ENCODE peak calls at places on chromosomes 7 and 10, in nine cellular contexts. One of them, this sample, is unnamed.
A peak's percentile ranks its signal among the peaks of the same experiment; 100 is the strongest.

GRCh38 chr10:31261502-31262311 is 57.3 kb upstream of the ZEB1 start:
- DNase-seq in RWPE1: no peak
- DNase-seq in GM12865: no peak
- DNase-seq in SK-N-DZ: no peak
- DNase-seq in CD4-positive, alpha-beta T cell: no peak
- DNase-seq in NCI-H69: no peak
- DNase-seq in CD8-positive, alpha-beta memory T cell: no peak
- DNase-seq in nephron progenitor cell: no peak
- DNase-seq in caudate nucleus: no peak
- DNase-seq in this sample: peak; percentile 5

GRCh38 chr10:12844796-12845524 is 156.6 kb downstream of the CCDC3 start:
- DNase-seq in RWPE1: peak; percentile 53
- DNase-seq in GM12865: no peak
- DNase-seq in nephron progenitor cell: no peak
- DNase-seq in SK-N-DZ: no peak
- DNase-seq in CD4-positive, alpha-beta T cell: no peak
- DNase-seq in NCI-H69: no peak
- DNase-seq in CD8-positive, alpha-beta memory T cell: no peak
- DNase-seq in caudate nucleus: no peak
- DNase-seq in this sample: peak; percentile 51

GRCh38 chr10:29451946-29452345 is 163.1 kb downstream of the LYZL1 start:
- DNase-seq in SK-N-DZ: no peak
- DNase-seq in CD8-positive, alpha-beta memory T cell: no peak
- DNase-seq in caudate nucleus: no peak
- DNase-seq in NCI-H69: no peak
- DNase-seq in nephron progenitor cell: no peak
- DNase-seq in GM12865: no peak
- DNase-seq in RWPE1: no peak
- DNase-seq in CD4-positive, alpha-beta T cell: no peak
- DNase-seq in this sample: no peak

GRCh38 chr10:61140765-61141392 is 196.9 kb upstream of the RHOBTB1 start:
- DNase-seq in GM12865: peak; percentile 42
- DNase-seq in caudate nucleus: no peak
- DNase-seq in CD8-positive, alpha-beta memory T cell: no peak
- DNase-seq in NCI-H69: peak; percentile 71
- DNase-seq in nephron progenitor cell: no peak
- DNase-seq in RWPE1: peak; percentile 30
- DNase-seq in SK-N-DZ: peak; percentile 70
- DNase-seq in CD4-positive, alpha-beta T cell: no peak
- DNase-seq in this sample: peak; percentile 41

GRCh38 chr7:47453093-47454056 is 128.5 kb downstream of the TNS3 start:
- DNase-seq in GM12865: no peak
- DNase-seq in RWPE1: peak; percentile 82
- DNase-seq in CD8-positive, alpha-beta memory T cell: no peak
- DNase-seq in SK-N-DZ: no peak
- DNase-seq in nephron progenitor cell: no peak
- DNase-seq in caudate nucleus: no peak
- DNase-seq in NCI-H69: peak; percentile 77
- DNase-seq in CD4-positive, alpha-beta T cell: no peak
- DNase-seq in this sample: peak; percentile 69

GRCh38 chr7:51238981-51239495 is 77.6 kb downstream of the COBL start:
- DNase-seq in NCI-H69: no peak
- DNase-seq in SK-N-DZ: no peak
- DNase-seq in GM12865: no peak
- DNase-seq in RWPE1: no peak
- DNase-seq in CD8-positive, alpha-beta memory T cell: no peak
- DNase-seq in nephron progenitor cell: no peak
- DNase-seq in caudate nucleus: no peak
- DNase-seq in CD4-positive, alpha-beta T cell: no peak
- DNase-seq in this sample: no peak

GRCh38 chr7:109745677-109746410 is 1176.2 kb downstream of the DNAJB9 start:
- DNase-seq in RWPE1: no peak
- DNase-seq in GM12865: no peak
- DNase-seq in CD8-positive, alpha-beta memory T cell: no peak
- DNase-seq in nephron progenitor cell: no peak
- DNase-seq in SK-N-DZ: no peak
- DNase-seq in CD4-positive, alpha-beta T cell: no peak
- DNase-seq in caudate nucleus: no peak
- DNase-seq in NCI-H69: peak; percentile 14
- DNase-seq in this sample: no peak

GRCh38 chr10:114544045-114544659 is 113.9 kb downstream of the ABLIM1 start:
- DNase-seq in CD4-positive, alpha-beta T cell: peak; percentile 80
- DNase-seq in CD8-positive, alpha-beta memory T cell: peak; percentile 83
- DNase-seq in SK-N-DZ: no peak
- DNase-seq in caudate nucleus: no peak
- DNase-seq in GM12865: peak; percentile 91
- DNase-seq in nephron progenitor cell: no peak
- DNase-seq in RWPE1: no peak
- DNase-seq in NCI-H69: no peak
- DNase-seq in this sample: peak; percentile 89

GRCh38 chr7:22659741-22660140 is 67.3 kb upstream of the IL6 start:
- DNase-seq in CD4-positive, alpha-beta T cell: no peak
- DNase-seq in NCI-H69: no peak
- DNase-seq in nephron progenitor cell: no peak
- DNase-seq in GM12865: no peak
- DNase-seq in caudate nucleus: no peak
- DNase-seq in RWPE1: no peak
- DNase-seq in CD8-positive, alpha-beta memory T cell: no peak
- DNase-seq in SK-N-DZ: no peak
- DNase-seq in this sample: no peak

GRCh38 chr10:28734940-28735759 is 57.8 kb downstream of the BAMBI start:
- DNase-seq in nephron progenitor cell: no peak
- DNase-seq in GM12865: peak; percentile 3
- DNase-seq in RWPE1: peak; percentile 82
- DNase-seq in CD8-positive, alpha-beta memory T cell: no peak
- DNase-seq in NCI-H69: peak; percentile 81
- DNase-seq in caudate nucleus: no peak
- DNase-seq in SK-N-DZ: no peak
- DNase-seq in CD4-positive, alpha-beta T cell: no peak
- DNase-seq in this sample: peak; percentile 83

GRCh38 chr10:61564444-61564843 is 98.3 kb upstream of the CABCOCO1 start:
- DNase-seq in GM12865: no peak
- DNase-seq in SK-N-DZ: no peak
- DNase-seq in RWPE1: no peak
- DNase-seq in NCI-H69: no peak
- DNase-seq in CD8-positive, alpha-beta memory T cell: no peak
- DNase-seq in CD4-positive, alpha-beta T cell: no peak
- DNase-seq in nephron progenitor cell: no peak
- DNase-seq in caudate nucleus: no peak
- DNase-seq in this sample: no peak

GRCh38 chr10:10798021-10798420 is 219.7 kb upstream of the CELF2 start:
- DNase-seq in SK-N-DZ: no peak
- DNase-seq in caudate nucleus: no peak
- DNase-seq in GM12865: no peak
- DNase-seq in CD4-positive, alpha-beta T cell: no peak
- DNase-seq in RWPE1: no peak
- DNase-seq in nephron progenitor cell: no peak
- DNase-seq in CD8-positive, alpha-beta memory T cell: no peak
- DNase-seq in NCI-H69: no peak
- DNase-seq in this sample: no peak

GRCh38 chr7:32958046-32959025 is 1.1 kb downstream of the FKBP9 start:
- DNase-seq in SK-N-DZ: no peak
- DNase-seq in NCI-H69: peak; percentile 81
- DNase-seq in GM12865: no peak
- DNase-seq in caudate nucleus: no peak
- DNase-seq in CD4-positive, alpha-beta T cell: no peak
- DNase-seq in RWPE1: peak; percentile 48
- DNase-seq in CD8-positive, alpha-beta memory T cell: no peak
- DNase-seq in nephron progenitor cell: no peak
- DNase-seq in this sample: peak; percentile 65

GRCh38 chr10:15725603-15726002 is 5.9 kb upstream of the ITGA8 start:
- DNase-seq in nephron progenitor cell: peak; percentile 33
- DNase-seq in RWPE1: peak; percentile 54
- DNase-seq in caudate nucleus: no peak
- DNase-seq in NCI-H69: peak; percentile 51
- DNase-seq in CD8-positive, alpha-beta memory T cell: no peak
- DNase-seq in GM12865: peak; percentile 36
- DNase-seq in CD4-positive, alpha-beta T cell: no peak
- DNase-seq in SK-N-DZ: peak; percentile 63
- DNase-seq in this sample: peak; percentile 32

GRCh38 chr7:68409851-68410250 is 1188.4 kb upstream of the AUTS2 start:
- DNase-seq in CD4-positive, alpha-beta T cell: no peak
- DNase-seq in nephron progenitor cell: no peak
- DNase-seq in NCI-H69: no peak
- DNase-seq in caudate nucleus: no peak
- DNase-seq in CD8-positive, alpha-beta memory T cell: no peak
- DNase-seq in SK-N-DZ: no peak
- DNase-seq in RWPE1: no peak
- DNase-seq in GM12865: no peak
- DNase-seq in this sample: no peak

GRCh38 chr10:113059001-113059780 is 109.1 kb downstream of the TCF7L2 start:
- DNase-seq in nephron progenitor cell: peak; percentile 33
- DNase-seq in caudate nucleus: peak; percentile 32
- DNase-seq in SK-N-DZ: peak; percentile 42
- DNase-seq in GM12865: no peak
- DNase-seq in CD8-positive, alpha-beta memory T cell: no peak
- DNase-seq in CD4-positive, alpha-beta T cell: no peak
- DNase-seq in RWPE1: no peak
- DNase-seq in NCI-H69: no peak
- DNase-seq in this sample: peak; percentile 26

GRCh38 chr7:776992-777520 is 50.0 kb upstream of the PRKAR1B start:
- DNase-seq in CD4-positive, alpha-beta T cell: no peak
- DNase-seq in GM12865: no peak
- DNase-seq in nephron progenitor cell: no peak
- DNase-seq in caudate nucleus: no peak
- DNase-seq in SK-N-DZ: no peak
- DNase-seq in RWPE1: no peak
- DNase-seq in NCI-H69: no peak
- DNase-seq in CD8-positive, alpha-beta memory T cell: no peak
- DNase-seq in this sample: no peak

GRCh38 chr10:10605551-10606081 is 412.1 kb upstream of the CELF2 start:
- DNase-seq in caudate nucleus: no peak
- DNase-seq in NCI-H69: no peak
- DNase-seq in RWPE1: peak; percentile 59
- DNase-seq in GM12865: no peak
- DNase-seq in CD4-positive, alpha-beta T cell: no peak
- DNase-seq in nephron progenitor cell: no peak
- DNase-seq in CD8-positive, alpha-beta memory T cell: no peak
- DNase-seq in SK-N-DZ: no peak
- DNase-seq in this sample: no peak

GRCh38 chr10:93124580-93125318 is 51.1 kb downstream of the CYP26A1 start:
- DNase-seq in RWPE1: no peak
- DNase-seq in GM12865: peak; percentile 64
- DNase-seq in NCI-H69: no peak
- DNase-seq in caudate nucleus: no peak
- DNase-seq in CD4-positive, alpha-beta T cell: no peak
- DNase-seq in SK-N-DZ: no peak
- DNase-seq in nephron progenitor cell: no peak
- DNase-seq in CD8-positive, alpha-beta memory T cell: peak; percentile 11
- DNase-seq in this sample: no peak

GRCh38 chr10:43867113-43867512 is 218.4 kb upstream of the ZNF32 start:
- DNase-seq in NCI-H69: no peak
- DNase-seq in RWPE1: no peak
- DNase-seq in CD8-positive, alpha-beta memory T cell: no peak
- DNase-seq in GM12865: no peak
- DNase-seq in caudate nucleus: no peak
- DNase-seq in CD4-positive, alpha-beta T cell: no peak
- DNase-seq in nephron progenitor cell: no peak
- DNase-seq in SK-N-DZ: no peak
- DNase-seq in this sample: no peak

GRCh38 chr10:76086571-76087260 is 655.3 kb downstream of the LRMDA start:
- DNase-seq in caudate nucleus: no peak
- DNase-seq in GM12865: peak; percentile 12
- DNase-seq in NCI-H69: peak; percentile 87
- DNase-seq in RWPE1: peak; percentile 72
- DNase-seq in nephron progenitor cell: peak; percentile 15
- DNase-seq in CD4-positive, alpha-beta T cell: no peak
- DNase-seq in SK-N-DZ: peak; percentile 60
- DNase-seq in CD8-positive, alpha-beta memory T cell: no peak
- DNase-seq in this sample: peak; percentile 56

This sample was measured in mammary epithelial cell.